ENCODE peak calls at places on chromosomes 11 and 22, in eight cellular contexts. P, J, H, S, O, W, I and G are unnamed samples.

GRCh38 chr11:126149759-126150236 is 61.7 kb downstream of the RPUSD4 start:
- DNase-seq in P (peak; percentile 77), J (no peak), H (no peak), S (no peak), O (peak; percentile 18), W (no peak), I (no peak), G (peak; percentile 69)

GRCh38 chr22:29298641-29299040 is 7.8 kb upstream of the GAS2L1 start:
- DNase-seq in P (no peak), J (no peak), H (no peak), S (no peak), O (no peak), W (no peak), I (no peak), G (no peak)

GRCh38 chr11:69293087-69293486 is 868 bp upstream of the MYEOV start:
- DNase-seq in P (no peak), J (no peak), H (no peak), S (no peak), O (no peak), W (no peak), I (no peak), G (no peak)

GRCh38 chr11:95877288-95877687 is 46.6 kb downstream of the MTMR2 start:
- DNase-seq in P (peak; percentile 97), J (peak; percentile 6), H (no peak), S (no peak), O (no peak), W (no peak), I (no peak), G (no peak)

GRCh38 chr11:86193297-86194095 is 51.1 kb upstream of the EED start:
- DNase-seq in P (peak; percentile 90), J (peak; percentile 88), H (peak; percentile 74), S (peak; percentile 69), O (peak; percentile 65), W (peak; percentile 86), I (peak; percentile 46), G (peak; percentile 91)

GRCh38 chr22:23380911-23381310 is 199.2 kb downstream of the IGLL1 start:
- DNase-seq in P (no peak), J (no peak), H (no peak), S (no peak), O (no peak), W (no peak), I (no peak), G (no peak)

GRCh38 chr11:125168875-125169537 is 4.5 kb downstream of the PKNOX2 start:
- DNase-seq in P (peak; percentile 78), J (no peak), H (peak; percentile 34), S (peak; percentile 34), O (no peak), W (no peak), I (no peak), G (no peak)

GRCh38 chr11:116446542-116446941 is 326.2 kb downstream of the BUD13 start:
- DNase-seq in P (no peak), J (no peak), H (no peak), S (no peak), O (no peak), W (no peak), I (no peak), G (no peak)

GRCh38 chr11:69817265-69818236 is 1.7 kb downstream of the FGF3 start:
- DNase-seq in P (peak; percentile 14), J (peak; percentile 47), H (no peak), S (no peak), O (no peak), W (no peak), I (peak; percentile 54), G (no peak)

GRCh38 chr22:22709719-22710445 is 65.5 kb downstream of the GGTLC2 start:
- DNase-seq in P (no peak), J (no peak), H (no peak), S (peak; percentile 57), O (no peak), W (peak; percentile 13), I (no peak), G (no peak)

GRCh38 chr11:8917157-8917820 is 6.3 kb downstream of the AKIP1 start:
- DNase-seq in P (peak; percentile 94), J (peak; percentile 86), H (no peak), S (peak; percentile 45), O (no peak), W (no peak), I (no peak), G (no peak)

GRCh38 chr11:111565111-111565720 is 24.7 kb downstream of the LAYN start:
- DNase-seq in P (peak; percentile 84), J (peak; percentile 80), H (peak; percentile 69), S (peak; percentile 70), O (peak; percentile 55), W (peak; percentile 87), I (peak; percentile 61), G (peak; percentile 73)

GRCh38 chr11:78218707-78219492 is 30.2 kb downstream of the USP35 start:
- DNase-seq in P (no peak), J (no peak), H (no peak), S (no peak), O (no peak), W (no peak), I (no peak), G (no peak)